ENCODE peak calls at places on chromosomes 6 and 20, in nine cellular contexts. One of them, this sample, is unnamed.

GRCh38 chr6:25250878-25251277 is 28.3 kb upstream of the CARMIL1 start:
- DNase-seq in fibroblast of lung: peak
- DNase-seq in lower lobe of right lung: no peak
- DNase-seq in upper lobe of right lung: no peak
- DNase-seq in mesendoderm: peak
- DNase-seq in body of pancreas: no peak
- DNase-seq in CD8-positive, alpha-beta T cell: no peak
- DNase-seq in neuronal stem cell: no peak
- DNase-seq in SK-N-MC: no peak
- DNase-seq in this sample: no peak

GRCh38 chr6:89021629-89022028 is 58.2 kb upstream of the RNGTT start:
- DNase-seq in fibroblast of lung: no peak
- DNase-seq in lower lobe of right lung: no peak
- DNase-seq in upper lobe of right lung: no peak
- DNase-seq in mesendoderm: peak
- DNase-seq in body of pancreas: no peak
- DNase-seq in CD8-positive, alpha-beta T cell: no peak
- DNase-seq in neuronal stem cell: no peak
- DNase-seq in SK-N-MC: no peak
- DNase-seq in this sample: no peak

GRCh38 chr20:32336918-32337347 is 21.2 kb upstream of the ASXL1 start:
- DNase-seq in fibroblast of lung: peak
- DNase-seq in lower lobe of right lung: no peak
- DNase-seq in upper lobe of right lung: no peak
- DNase-seq in mesendoderm: peak
- DNase-seq in body of pancreas: no peak
- DNase-seq in CD8-positive, alpha-beta T cell: no peak
- DNase-seq in neuronal stem cell: no peak
- DNase-seq in SK-N-MC: no peak
- DNase-seq in this sample: no peak

GRCh38 chr6:105744815-105745214 is 341.3 kb upstream of the PRDM1 start:
- DNase-seq in fibroblast of lung: no peak
- DNase-seq in lower lobe of right lung: no peak
- DNase-seq in upper lobe of right lung: no peak
- DNase-seq in mesendoderm: no peak
- DNase-seq in body of pancreas: no peak
- DNase-seq in CD8-positive, alpha-beta T cell: no peak
- DNase-seq in neuronal stem cell: no peak
- DNase-seq in SK-N-MC: no peak
- DNase-seq in this sample: no peak

GRCh38 chr20:3354247-3354646 is 53.2 kb downstream of the DNAAF9 start:
- DNase-seq in fibroblast of lung: no peak
- DNase-seq in lower lobe of right lung: no peak
- DNase-seq in upper lobe of right lung: no peak
- DNase-seq in mesendoderm: no peak
- DNase-seq in body of pancreas: no peak
- DNase-seq in CD8-positive, alpha-beta T cell: no peak
- DNase-seq in neuronal stem cell: no peak
- DNase-seq in SK-N-MC: no peak
- DNase-seq in this sample: no peak

GRCh38 chr6:158040804-158041347 is 59.2 kb downstream of the SYNJ2 start:
- DNase-seq in fibroblast of lung: peak
- DNase-seq in lower lobe of right lung: peak
- DNase-seq in upper lobe of right lung: peak
- DNase-seq in mesendoderm: no peak
- DNase-seq in body of pancreas: no peak
- DNase-seq in CD8-positive, alpha-beta T cell: no peak
- DNase-seq in neuronal stem cell: no peak
- DNase-seq in SK-N-MC: no peak
- DNase-seq in this sample: no peak

GRCh38 chr6:74519172-74519571 is 686.7 kb downstream of the COL12A1 start:
- DNase-seq in fibroblast of lung: peak
- DNase-seq in lower lobe of right lung: no peak
- DNase-seq in upper lobe of right lung: no peak
- DNase-seq in mesendoderm: no peak
- DNase-seq in body of pancreas: no peak
- DNase-seq in CD8-positive, alpha-beta T cell: no peak
- DNase-seq in neuronal stem cell: no peak
- DNase-seq in SK-N-MC: no peak
- DNase-seq in this sample: no peak

GRCh38 chr6:126339796-126340750 is at the start of gene CENPW:
- DNase-seq in fibroblast of lung: peak
- DNase-seq in lower lobe of right lung: peak
- DNase-seq in upper lobe of right lung: peak
- DNase-seq in mesendoderm: peak
- DNase-seq in body of pancreas: peak
- DNase-seq in CD8-positive, alpha-beta T cell: peak
- DNase-seq in neuronal stem cell: peak
- DNase-seq in SK-N-MC: peak
- DNase-seq in this sample: peak

GRCh38 chr20:44302026-44302669 is 8.9 kb downstream of the FITM2 start:
- DNase-seq in fibroblast of lung: no peak
- DNase-seq in lower lobe of right lung: no peak
- DNase-seq in upper lobe of right lung: peak
- DNase-seq in mesendoderm: no peak
- DNase-seq in body of pancreas: peak
- DNase-seq in CD8-positive, alpha-beta T cell: no peak
- DNase-seq in neuronal stem cell: no peak
- DNase-seq in SK-N-MC: no peak
- DNase-seq in this sample: no peak

GRCh38 chr20:47352332-47353223 is 3.9 kb downstream of the ZMYND8 start:
- DNase-seq in fibroblast of lung: peak
- DNase-seq in lower lobe of right lung: peak
- DNase-seq in upper lobe of right lung: peak
- DNase-seq in mesendoderm: peak
- DNase-seq in body of pancreas: peak
- DNase-seq in CD8-positive, alpha-beta T cell: no peak
- DNase-seq in neuronal stem cell: no peak
- DNase-seq in SK-N-MC: no peak
- DNase-seq in this sample: peak

GRCh38 chr6:15672291-15672690 is 9.5 kb upstream of the DTNBP1 start:
- DNase-seq in fibroblast of lung: no peak
- DNase-seq in lower lobe of right lung: no peak
- DNase-seq in upper lobe of right lung: no peak
- DNase-seq in mesendoderm: no peak
- DNase-seq in body of pancreas: no peak
- DNase-seq in CD8-positive, alpha-beta T cell: no peak
- DNase-seq in neuronal stem cell: no peak
- DNase-seq in SK-N-MC: no peak
- DNase-seq in this sample: no peak

DNA sequence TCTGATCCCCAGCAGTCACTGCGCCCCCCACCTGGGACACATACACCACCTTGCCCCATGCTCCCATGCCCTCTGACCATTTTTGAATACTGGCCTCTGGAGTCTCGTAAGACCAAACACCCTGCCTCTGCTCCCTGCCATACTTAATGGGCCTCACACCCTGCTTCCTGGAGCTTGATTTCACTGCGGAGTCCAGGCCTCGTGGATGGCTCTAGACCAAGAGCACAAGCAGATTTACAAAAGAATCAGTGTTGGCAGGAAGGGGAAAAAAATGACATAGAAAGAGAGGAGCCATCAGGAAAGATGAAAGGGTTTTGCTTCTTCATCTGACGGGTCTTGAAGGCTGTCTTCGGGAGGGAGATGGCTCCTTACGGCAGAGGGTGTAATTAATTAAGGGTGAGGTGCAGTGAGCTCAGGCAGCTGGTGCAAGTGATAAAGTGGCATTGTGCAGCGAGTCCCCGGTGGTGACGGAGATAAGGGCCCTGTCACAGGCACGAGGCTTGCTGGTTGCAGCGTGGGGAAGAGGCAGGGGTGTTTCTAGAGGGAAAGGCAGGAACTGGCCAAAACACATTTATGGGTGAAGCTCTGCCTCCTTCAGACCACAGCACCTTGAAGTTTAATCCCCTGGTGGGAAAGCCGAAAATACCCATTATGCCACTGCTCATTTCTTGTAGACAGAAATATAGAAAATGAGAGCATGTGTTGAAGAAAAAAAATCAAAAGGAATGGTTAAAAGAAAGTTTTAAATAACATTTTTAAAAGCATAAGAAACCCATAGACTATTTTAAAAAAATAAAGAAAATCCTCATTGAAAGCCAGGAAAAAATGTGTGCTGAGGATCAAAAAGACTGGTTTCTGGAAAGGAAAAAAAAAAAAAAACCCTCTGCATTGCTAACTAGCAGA is 128.6 kb upstream of the LRFN2 start:
- DNase-seq in fibroblast of lung: no peak
- DNase-seq in lower lobe of right lung: no peak
- DNase-seq in upper lobe of right lung: no peak
- DNase-seq in mesendoderm: no peak
- DNase-seq in body of pancreas: no peak
- DNase-seq in CD8-positive, alpha-beta T cell: no peak
- DNase-seq in neuronal stem cell: no peak
- DNase-seq in SK-N-MC: no peak
- DNase-seq in this sample: no peak
- H3K27ac ChIP-seq in fibroblast of lung: no peak
- H3K27ac ChIP-seq in lower lobe of right lung: no peak
- H3K27ac ChIP-seq in upper lobe of right lung: no peak
- H3K27ac ChIP-seq in mesendoderm: no peak
- H3K27ac ChIP-seq in body of pancreas: no peak
- H3K27ac ChIP-seq in CD8-positive, alpha-beta T cell: no peak
- H3K27ac ChIP-seq in neuronal stem cell: no peak
- H3K27ac ChIP-seq in SK-N-MC: no peak
- H3K27ac ChIP-seq in this sample: no peak

DNA sequence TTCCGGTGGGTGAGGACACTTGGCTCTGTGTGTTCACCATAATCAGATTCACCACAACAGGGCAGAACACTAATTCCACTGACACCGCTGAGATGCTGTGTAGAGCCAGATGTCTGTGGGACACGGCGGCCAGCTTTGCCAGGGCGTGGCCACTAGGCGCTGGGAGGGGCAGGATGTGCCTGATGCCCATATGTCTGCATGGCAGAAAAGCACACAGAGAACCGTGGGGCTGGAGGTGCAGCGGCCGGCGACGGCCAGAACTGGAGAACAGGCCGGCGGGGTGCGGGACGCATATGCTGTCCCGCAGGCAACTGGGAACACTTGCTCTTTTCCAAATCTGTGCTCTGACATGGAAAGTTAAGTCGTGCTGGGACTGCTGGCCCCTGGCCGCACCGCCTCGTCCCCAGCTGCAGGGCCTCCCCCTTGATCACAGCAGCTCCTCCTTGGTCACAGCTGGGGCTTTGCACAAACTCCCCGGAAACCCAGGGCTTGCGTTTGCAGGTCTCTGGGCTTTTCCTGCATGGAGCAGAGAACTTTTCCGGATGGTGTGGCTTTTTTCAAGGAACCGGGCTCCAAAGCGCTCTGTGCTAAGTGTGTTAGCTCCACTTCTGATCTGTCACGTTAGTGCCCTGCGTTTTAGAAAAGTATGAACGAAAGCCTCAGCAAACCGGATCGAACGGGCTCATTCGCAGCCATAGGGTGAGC is 31.1 kb downstream of the NTSR1 start:
- DNase-seq in fibroblast of lung: no peak
- DNase-seq in lower lobe of right lung: peak
- DNase-seq in upper lobe of right lung: peak
- DNase-seq in mesendoderm: no peak
- DNase-seq in body of pancreas: no peak
- DNase-seq in CD8-positive, alpha-beta T cell: no peak
- DNase-seq in neuronal stem cell: no peak
- DNase-seq in SK-N-MC: no peak
- DNase-seq in this sample: no peak
- H3K4me3 ChIP-seq in fibroblast of lung: no peak
- H3K4me3 ChIP-seq in lower lobe of right lung: peak
- H3K4me3 ChIP-seq in upper lobe of right lung: peak
- H3K4me3 ChIP-seq in mesendoderm: no peak
- H3K4me3 ChIP-seq in body of pancreas: no peak
- H3K4me3 ChIP-seq in CD8-positive, alpha-beta T cell: peak
- H3K4me3 ChIP-seq in neuronal stem cell: no peak
- H3K4me3 ChIP-seq in SK-N-MC: no peak
- H3K4me3 ChIP-seq in this sample: peak

GRCh38 chr6:87214831-87215230 is 59.5 kb downstream of the ZNF292 start:
- DNase-seq in fibroblast of lung: no peak
- DNase-seq in lower lobe of right lung: no peak
- DNase-seq in upper lobe of right lung: no peak
- DNase-seq in mesendoderm: no peak
- DNase-seq in body of pancreas: no peak
- DNase-seq in CD8-positive, alpha-beta T cell: no peak
- DNase-seq in neuronal stem cell: no peak
- DNase-seq in SK-N-MC: no peak
- DNase-seq in this sample: no peak

GRCh38 chr6:87209812-87210211 is 54.4 kb downstream of the ZNF292 start:
- DNase-seq in fibroblast of lung: no peak
- DNase-seq in lower lobe of right lung: no peak
- DNase-seq in upper lobe of right lung: no peak
- DNase-seq in mesendoderm: no peak
- DNase-seq in body of pancreas: no peak
- DNase-seq in CD8-positive, alpha-beta T cell: no peak
- DNase-seq in neuronal stem cell: no peak
- DNase-seq in SK-N-MC: no peak
- DNase-seq in this sample: no peak

GRCh38 chr6:87210979-87211378 is 55.6 kb downstream of the ZNF292 start:
- DNase-seq in fibroblast of lung: no peak
- DNase-seq in lower lobe of right lung: no peak
- DNase-seq in upper lobe of right lung: no peak
- DNase-seq in mesendoderm: peak
- DNase-seq in body of pancreas: no peak
- DNase-seq in CD8-positive, alpha-beta T cell: no peak
- DNase-seq in neuronal stem cell: no peak
- DNase-seq in SK-N-MC: no peak
- DNase-seq in this sample: no peak

GRCh38 chr6:87212596-87212995 is 57.2 kb downstream of the ZNF292 start:
- DNase-seq in fibroblast of lung: no peak
- DNase-seq in lower lobe of right lung: no peak
- DNase-seq in upper lobe of right lung: no peak
- DNase-seq in mesendoderm: no peak
- DNase-seq in body of pancreas: no peak
- DNase-seq in CD8-positive, alpha-beta T cell: no peak
- DNase-seq in neuronal stem cell: no peak
- DNase-seq in SK-N-MC: no peak
- DNase-seq in this sample: no peak

DNA sequence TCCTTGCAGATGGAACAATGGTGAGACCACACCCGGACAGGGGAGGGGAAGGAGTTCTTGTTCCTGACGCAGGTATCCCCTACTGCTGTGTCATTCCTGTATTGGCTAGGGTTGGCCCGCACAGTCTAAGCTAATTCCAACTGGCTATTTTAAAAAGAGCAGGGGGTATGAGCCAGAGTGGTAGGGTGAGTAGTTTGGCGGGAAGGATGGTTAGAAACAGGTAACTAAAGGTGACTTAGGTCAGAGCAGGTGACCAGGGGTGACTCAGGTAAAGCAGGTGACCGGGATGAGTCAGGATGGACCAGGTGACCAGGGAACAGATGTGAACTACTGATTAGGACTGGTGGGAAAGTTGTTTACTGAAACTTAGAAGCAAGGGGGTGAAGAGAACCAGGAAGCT is 58.0 kb downstream of the ZNF292 start:
- DNase-seq in fibroblast of lung: no peak
- DNase-seq in lower lobe of right lung: no peak
- DNase-seq in upper lobe of right lung: no peak
- DNase-seq in mesendoderm: peak
- DNase-seq in body of pancreas: peak
- DNase-seq in CD8-positive, alpha-beta T cell: no peak
- DNase-seq in neuronal stem cell: no peak
- DNase-seq in SK-N-MC: no peak
- DNase-seq in this sample: no peak
- H3K27ac ChIP-seq in fibroblast of lung: no peak
- H3K27ac ChIP-seq in lower lobe of right lung: no peak
- H3K27ac ChIP-seq in upper lobe of right lung: no peak
- H3K27ac ChIP-seq in mesendoderm: no peak
- H3K27ac ChIP-seq in body of pancreas: no peak
- H3K27ac ChIP-seq in CD8-positive, alpha-beta T cell: no peak
- H3K27ac ChIP-seq in neuronal stem cell: no peak
- H3K27ac ChIP-seq in SK-N-MC: no peak
- H3K27ac ChIP-seq in this sample: no peak

GRCh38 chr20:57476073-57476526 is 48.8 kb downstream of the CTCFL start:
- DNase-seq in fibroblast of lung: no peak
- DNase-seq in lower lobe of right lung: no peak
- DNase-seq in upper lobe of right lung: peak
- DNase-seq in mesendoderm: no peak
- DNase-seq in body of pancreas: no peak
- DNase-seq in CD8-positive, alpha-beta T cell: no peak
- DNase-seq in neuronal stem cell: no peak
- DNase-seq in SK-N-MC: no peak
- DNase-seq in this sample: peak
- H3K4me3 ChIP-seq in fibroblast of lung: no peak
- H3K4me3 ChIP-seq in lower lobe of right lung: no peak
- H3K4me3 ChIP-seq in upper lobe of right lung: no peak
- H3K4me3 ChIP-seq in mesendoderm: no peak
- H3K4me3 ChIP-seq in body of pancreas: no peak
- H3K4me3 ChIP-seq in CD8-positive, alpha-beta T cell: no peak
- H3K4me3 ChIP-seq in neuronal stem cell: no peak
- H3K4me3 ChIP-seq in SK-N-MC: no peak
- H3K4me3 ChIP-seq in this sample: no peak

This sample was measured in gastrocnemius medialis.